ENCODE peak calls at places on chromosome 14, in six cellular contexts. R is suprapubic skin, P is HepG2, I is uterus, W is GM12878, E is body of pancreas. L is an unnamed sample. For H3K4me1, the result is how much of the 10 kb centered on the place peaks cover.

GRCh38 chr14:31466554-31466953 is 9.2 kb upstream of the DTD2 start:
- DNase-seq in W (no peak), R (no peak), E (no peak), P (no peak), I (no peak), L (no peak)

GRCh38 chr14:79972230-79972629 is 239.1 kb downstream of the DIO2 start:
- DNase-seq in I (no peak), P (no peak), E (no peak), W (no peak), R (no peak), L (no peak)

GRCh38 chr14:62592877-62593276 is 452.4 kb downstream of the KCNH5 start:
- DNase-seq in W (no peak), E (no peak), P (no peak), R (no peak), I (no peak), L (no peak)

GRCh38 chr14:75254901-75255300 is 23.7 kb upstream of the FOS start:
- DNase-seq in R (no peak), I (no peak), P (no peak), E (no peak), W (no peak), L (peak)

GRCh38 chr14:51552275-51552674 is 99.4 kb upstream of the FRMD6 start:
- DNase-seq in W (no peak), E (no peak), I (no peak), R (no peak), P (no peak), L (no peak)

GRCh38 chr14:63288853-63289252 is 29.9 kb downstream of the GPHB5 start:
- DNase-seq in P (no peak), W (no peak), I (no peak), R (no peak), E (no peak), L (no peak)

GRCh38 chr14:106094654-106095189 is 568.3 kb downstream of the TMEM121 start:
- DNase-seq in E (peak), W (no peak), R (no peak), I (no peak), P (peak), L (no peak)

GRCh38 chr14:68593806-68594536 is 198.9 kb downstream of the ZFP36L1 start:
- DNase-seq in W (no peak), E (no peak), R (peak), I (peak), P (peak), L (peak)

GRCh38 chr14:104770851-104771272 is 17.9 kb downstream of the SIVA1 start:
- DNase-seq in E (no peak), R (no peak), W (no peak), P (no peak), I (no peak), L (no peak)

GRCh38 chr14:91506226-91506625 is 3.9 kb downstream of the PPP4R3A start:
- DNase-seq in E (no peak), I (no peak), R (no peak), W (no peak), P (no peak), L (no peak)

GRCh38 chr14:65840786-65841185 is 428.3 kb downstream of the FUT8 start:
- DNase-seq in W (no peak), E (no peak), R (no peak), I (no peak), P (no peak), L (no peak)

GRCh38 chr14:37848985-37849605 is 253.7 kb downstream of the TTC6 start:
- DNase-seq in R (no peak), I (no peak), P (peak), E (no peak), W (no peak), L (no peak)

GRCh38 chr14:41597647-41598046 is 9.0 kb upstream of the LRFN5 start:
- DNase-seq in R (no peak), E (no peak), P (no peak), I (no peak), W (no peak), L (peak)

GRCh38 chr14:52862652-52863338 is 71.4 kb upstream of the GNPNAT1 start:
- DNase-seq in R (no peak), W (no peak), P (no peak), I (no peak), E (no peak), L (no peak)

GRCh38 chr14:56555921-56556570 is 23.6 kb upstream of the TMEM260 start:
- DNase-seq in E (no peak), W (no peak), P (peak), I (no peak), R (no peak), L (no peak)

GRCh38 chr14:59454131-59454530 is 11.0 kb downstream of the GPR135 start:
- DNase-seq in R (no peak), P (no peak), W (no peak), I (no peak), E (no peak), L (no peak)

GRCh38 chr14:74539503-74539902 is 45.9 kb downstream of the ISCA2 start:
- DNase-seq in P (no peak), R (no peak), I (no peak), E (no peak), W (no peak), L (no peak)

GRCh38 chr14:43872752-43873655 is 634.1 kb downstream of the FSCB start:
- DNase-seq in I (no peak), R (no peak), E (no peak), W (no peak), P (peak), L (no peak)

GRCh38 chr14:94447986-94448808 is 4.4 kb downstream of the SERPINA11 start:
- DNase-seq in P (no peak), R (no peak), I (no peak), W (no peak), E (no peak), L (peak)
- TF ChIP-seq POLR2A in P (no peak), R (no peak), I (no peak), W (no peak), E (no peak), L (no peak)

DNA sequence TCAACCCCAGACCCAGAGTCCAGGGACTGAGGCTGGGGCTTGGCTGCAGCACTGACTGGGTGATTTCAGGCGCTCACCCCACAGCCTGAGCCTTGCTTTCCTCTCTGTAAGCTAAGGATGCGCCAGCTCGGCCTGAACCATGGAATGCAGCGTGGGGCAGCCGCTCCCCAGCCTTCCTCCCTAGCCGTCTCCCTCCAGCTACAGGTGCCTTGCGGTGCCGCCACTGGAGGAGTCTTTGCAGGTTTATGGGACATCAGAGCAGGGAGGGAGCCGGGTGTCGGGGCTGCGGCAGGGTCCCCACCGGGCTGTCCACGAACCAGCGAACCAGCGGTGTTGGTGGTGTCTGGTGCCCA is 19.4 kb downstream of the PPP2R5C start:
- DNase-seq in W (no peak), I (no peak), P (no peak), R (no peak), E (no peak), L (no peak)
- H3K4me1 ChIP-seq in W (under half), I (under half), P (under half), R (under half), E (under half), L (under half)

GRCh38 chr14:102565959-102566358 is 26.5 kb upstream of the RCOR1 start:
- DNase-seq in E (no peak), W (no peak), R (no peak), P (no peak), I (no peak), L (no peak)

GRCh38 chr14:102565331-102565887 is 27.0 kb upstream of the RCOR1 start:
- DNase-seq in E (no peak), W (peak), R (no peak), P (no peak), I (no peak), L (no peak)

GRCh38 chr14:102571043-102571442 is 21.4 kb upstream of the RCOR1 start:
- DNase-seq in E (no peak), I (no peak), W (no peak), R (no peak), P (no peak), L (no peak)

GRCh38 chr14:102570334-102570995 is 22.0 kb upstream of the RCOR1 start:
- DNase-seq in I (no peak), P (peak), W (no peak), R (no peak), E (no peak), L (no peak)

DNA sequence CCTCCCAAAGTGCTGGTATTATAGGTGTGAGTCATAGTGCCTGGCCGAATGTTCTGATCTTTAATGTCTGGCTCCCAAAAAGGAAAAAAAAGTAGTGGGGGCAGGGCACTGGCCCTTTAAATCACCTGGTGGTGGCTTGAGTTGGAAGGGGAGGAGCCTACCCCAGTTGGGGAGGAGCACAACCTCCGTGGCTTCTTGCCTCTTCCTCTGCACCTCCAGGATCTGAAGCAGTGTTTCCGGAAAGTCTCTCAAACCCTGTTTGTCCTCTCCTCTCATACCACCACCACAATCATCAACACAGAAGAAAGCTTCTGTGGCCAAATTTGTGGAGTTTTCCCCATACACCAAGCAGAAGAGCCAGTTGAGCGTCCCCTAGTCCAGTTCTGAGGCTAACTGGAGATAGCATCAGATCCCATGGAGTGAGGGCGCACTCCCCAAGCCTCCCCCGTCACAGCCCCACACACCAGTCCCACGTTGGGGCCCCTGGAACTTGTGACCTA is 24.3 kb upstream of the RCOR1 start:
- DNase-seq in P (peak), E (peak), I (no peak), R (no peak), W (no peak), L (no peak)
- H3K27ac ChIP-seq in P (peak), E (no peak), I (no peak), R (no peak), W (no peak), L (no peak)

GRCh38 chr14:99684356-99684952 is 356 bp downstream of the CYP46A1 start:
- DNase-seq in R (peak), E (no peak), W (no peak), I (no peak), P (no peak), L (no peak)
- TF ChIP-seq POLR2A in R (no peak), E (no peak), W (no peak), I (no peak), P (no peak), L (no peak)

GRCh38 chr14:23094666-23095195 is at the start of gene ACIN1:
- DNase-seq in E (no peak), R (peak), P (peak), I (peak), W (peak), L (no peak)

GRCh38 chr14:23097786-23098185 is 2.5 kb downstream of the C14orf119 start:
- DNase-seq in W (no peak), E (no peak), P (no peak), I (no peak), R (peak), L (no peak)

GRCh38 chr14:23093526-23093925 is 1.4 kb downstream of the ACIN1 start:
- DNase-seq in R (no peak), E (no peak), W (no peak), I (no peak), P (no peak), L (no peak)

GRCh38 chr14:23093993-23094665 is 807 bp downstream of the ACIN1 start:
- DNase-seq in R (no peak), W (no peak), I (no peak), P (no peak), E (no peak), L (no peak)

GRCh38 chr14:23095196-23096108 is at the start of gene C14orf119:
- DNase-seq in W (peak), I (peak), P (peak), E (peak), R (peak), L (peak)
- H3K4me1 ChIP-seq in W (under half), I (under half), P (under half), E (half or more), R (under half), L (under half)

GRCh38 chr14:21494902-21495762 is 16.0 kb downstream of the METTL3 start:
- DNase-seq in W (no peak), E (no peak), R (no peak), P (no peak), I (no peak), L (no peak)
- H3K27ac ChIP-seq in W (no peak), E (no peak), R (no peak), P (no peak), I (no peak), L (no peak)

GRCh38 chr14:70821916-70822705 is 12.8 kb upstream of the MAP3K9 start:
- DNase-seq in I (peak), P (no peak), R (no peak), E (peak), W (no peak), L (peak)
- TF ChIP-seq POLR2A in I (no peak), P (no peak), R (no peak), E (no peak), W (peak), L (peak)

L was measured in right lobe of liver.